ENCODE peak calls at places on chromosome 3, in eight cellular contexts. N, J, C, H, M, Q, E and S are unnamed samples.

GRCh38 chr3:13045904-13046568 is 27.2 kb downstream of the IQSEC1 start:
- DNase-seq in E (no peak), J (peak), H (no peak), N (no peak), Q (no peak), C (no peak), M (no peak), S (no peak)

GRCh38 chr3:140505256-140505655 is 172.6 kb upstream of the TRIM42 start:
- DNase-seq in H (no peak), Q (no peak), E (no peak), M (peak), J (no peak), C (no peak), N (no peak), S (no peak)

GRCh38 chr3:94285874-94286273 is 223.0 kb downstream of the NSUN3 start:
- DNase-seq in N (no peak), E (no peak), Q (peak), H (peak), C (peak), J (peak), M (peak), S (no peak)

GRCh38 chr3:180973543-180973942 is 16.0 kb downstream of the DNAJC19 start:
- DNase-seq in E (no peak), C (no peak), N (no peak), J (no peak), H (no peak), Q (no peak), M (no peak), S (no peak)

GRCh38 chr3:126556637-126557414 is 1.9 kb downstream of the C3orf22 start:
- DNase-seq in J (no peak), H (no peak), E (peak), M (no peak), N (no peak), C (no peak), Q (no peak), S (no peak)

GRCh38 chr3:148881286-148881685 is 16.2 kb downstream of the CPA3 start:
- DNase-seq in E (no peak), H (no peak), C (peak), J (no peak), M (peak), Q (peak), N (no peak), S (no peak)

GRCh38 chr3:13141991-13142412 is 68.8 kb upstream of the IQSEC1 start:
- DNase-seq in J (no peak), Q (peak), H (no peak), E (no peak), C (peak), M (peak), N (no peak), S (peak)

GRCh38 chr3:143830063-143830462 is 18.2 kb downstream of the SLC9A9 start:
- DNase-seq in Q (peak), M (peak), E (no peak), H (no peak), J (no peak), N (no peak), C (no peak), S (no peak)